ENCODE peak calls at places on chromosomes 5 and 9, in five cellular contexts. B, M, F, S and L are unnamed samples.

GRCh38 chr5:142888469-142889085 is 118.4 kb downstream of the ARHGAP26 start:
- DNase-seq in M (no peak), F (no peak), B (no peak), S (no peak), L (peak)

GRCh38 chr9:35882996-35883395 is 12.8 kb upstream of the OR13J1 start:
- DNase-seq in B (no peak), S (no peak), M (no peak), F (no peak), L (no peak)

GRCh38 chr5:42756630-42757601 is at the start of gene CCDC152:
- DNase-seq in B (no peak), F (peak), M (peak), S (no peak), L (no peak)

GRCh38 chr5:115179959-115180709 is 10.4 kb upstream of the TRIM36 start:
- DNase-seq in S (no peak), F (no peak), B (no peak), M (peak), L (no peak)

GRCh38 chr9:1046639-1047604 is 3.2 kb upstream of the DMRT2 start:
- DNase-seq in M (no peak), F (no peak), S (no peak), B (no peak), L (no peak)

GRCh38 chr9:109520475-109521132 is 22.5 kb upstream of the PTPN3 start:
- DNase-seq in F (no peak), M (peak), S (no peak), B (peak), L (peak)

GRCh38 chr5:31478901-31479300 is 53.0 kb downstream of the DROSHA start:
- DNase-seq in M (no peak), B (no peak), F (no peak), S (no peak), L (no peak)

GRCh38 chr5:143781993-143782520 is 29.9 kb upstream of the HMHB1 start:
- DNase-seq in S (no peak), M (no peak), F (no peak), B (no peak), L (no peak)

GRCh38 chr5:160169326-160169725 is 50.1 kb upstream of the PWWP2A start:
- DNase-seq in F (no peak), M (no peak), B (no peak), S (no peak), L (no peak)

GRCh38 chr5:59062986-59063683 is 480.3 kb downstream of the RAB3C start:
- DNase-seq in S (no peak), F (no peak), M (no peak), B (no peak), L (no peak)

GRCh38 chr9:94056442-94056974 is 27.8 kb upstream of the PTPDC1 start:
- DNase-seq in S (no peak), M (no peak), F (no peak), B (no peak), L (no peak)

GRCh38 chr9:98790601-98791146 is 5.7 kb downstream of the ANKS6 start:
- DNase-seq in B (no peak), S (no peak), M (no peak), F (no peak), L (no peak)

GRCh38 chr5:65801332-65801731 is 79.3 kb downstream of the NLN start:
- DNase-seq in M (no peak), S (no peak), B (no peak), F (no peak), L (no peak)

GRCh38 chr5:111337133-111337532 is 112.9 kb downstream of the CAMK4 start:
- DNase-seq in S (no peak), F (no peak), B (no peak), M (no peak), L (no peak)

GRCh38 chr5:140182803-140183367 is 7.9 kb downstream of the CYSTM1 start:
- DNase-seq in M (no peak), S (peak), B (no peak), F (no peak), L (peak)

GRCh38 chr9:129145316-129145715 is 32.7 kb downstream of the IER5L start:
- DNase-seq in B (no peak), M (no peak), S (no peak), F (no peak), L (no peak)

GRCh38 chr5:112863549-112863948 is 2.5 kb downstream of the SRP19 start:
- DNase-seq in F (no peak), B (no peak), S (no peak), M (no peak), L (no peak)